ENCODE peak calls at places on chromosomes 12 and 14, in four cellular contexts. F, L, B and K are unnamed samples.

GRCh38 chr12:62966990-62967506 is 32.1 kb upstream of the PPM1H start:
- DNase-seq in L (no peak), F (no peak), B (no peak), K (no peak)

GRCh38 chr12:121224591-121224990 is 14.7 kb downstream of the P2RX4 start:
- DNase-seq in F (no peak), B (no peak), L (no peak), K (no peak)

GRCh38 chr12:118840399-118840798 is 140.9 kb upstream of the SRRM4 start:
- DNase-seq in F (no peak), B (no peak), L (no peak), K (no peak)

GRCh38 chr14:102085503-102085902 is 1.3 kb downstream of the HSP90AA1 start:
- DNase-seq in B (no peak), L (no peak), F (no peak), K (no peak)

GRCh38 chr14:33967138-33967537 is 16.3 kb upstream of the EGLN3 start:
- DNase-seq in B (no peak), L (no peak), F (no peak), K (no peak)

GRCh38 chr12:30795660-30796507 is 41.1 kb upstream of the CAPRIN2 start:
- DNase-seq in F (no peak), B (peak), L (peak), K (no peak)

GRCh38 chr14:20679907-20680306 is 4.5 kb upstream of the RNASE4 start:
- DNase-seq in B (no peak), L (peak), F (no peak), K (no peak)

GRCh38 chr12:56151672-56152131 is 685 bp upstream of the MYL6B start:
- DNase-seq in F (no peak), B (no peak), L (peak), K (no peak)

GRCh38 chr14:92962831-92963095 is 39.8 kb downstream of the CHGA start:
- DNase-seq in B (no peak), L (no peak), F (no peak), K (no peak)

GRCh38 chr12:104521731-104522130 is 65.0 kb downstream of the CHST11 start:
- DNase-seq in F (no peak), L (no peak), B (no peak), K (no peak)

GRCh38 chr12:106305376-106305775 is 2.8 kb downstream of the TCP11L2 start:
- DNase-seq in B (no peak), F (no peak), L (no peak), K (no peak)

DNA sequence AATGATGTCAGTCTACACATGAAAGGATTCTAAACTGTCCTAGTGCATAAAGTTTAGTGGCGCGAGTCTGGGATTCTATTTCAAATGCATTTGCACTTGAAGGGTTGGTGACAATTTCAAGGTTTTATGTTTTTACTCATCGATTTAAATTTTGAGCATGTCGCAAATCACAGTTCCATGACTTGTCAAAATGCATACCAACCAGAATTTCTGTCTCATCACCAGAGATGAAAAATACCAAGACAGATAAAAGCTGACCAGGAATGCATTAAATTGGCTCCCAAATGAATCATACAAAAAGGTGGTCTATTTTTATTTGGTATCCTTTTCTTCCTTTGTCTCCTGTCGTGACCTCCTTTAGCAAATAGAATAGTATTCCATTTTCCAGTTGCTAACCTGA is 25.2 kb downstream of the TMEM30B start:
- DNase-seq in F (no peak), B (no peak), L (no peak), K (no peak)
- TF ChIP-seq SPI1 in F (no peak), B (no peak), L (no peak), K (no peak)

GRCh38 chr14:58907803-58908202 is 270.0 kb downstream of the DACT1 start:
- DNase-seq in F (no peak), B (no peak), L (no peak), K (no peak)
- TF ChIP-seq SPI1 in F (no peak), B (no peak), L (no peak), K (no peak)

GRCh38 chr12:50845021-50845647 is 2.4 kb downstream of the TMPRSS12 start:
- DNase-seq in B (no peak), L (peak), F (no peak), K (no peak)
- TF ChIP-seq SPI1 in B (no peak), L (no peak), F (no peak), K (no peak)

DNA sequence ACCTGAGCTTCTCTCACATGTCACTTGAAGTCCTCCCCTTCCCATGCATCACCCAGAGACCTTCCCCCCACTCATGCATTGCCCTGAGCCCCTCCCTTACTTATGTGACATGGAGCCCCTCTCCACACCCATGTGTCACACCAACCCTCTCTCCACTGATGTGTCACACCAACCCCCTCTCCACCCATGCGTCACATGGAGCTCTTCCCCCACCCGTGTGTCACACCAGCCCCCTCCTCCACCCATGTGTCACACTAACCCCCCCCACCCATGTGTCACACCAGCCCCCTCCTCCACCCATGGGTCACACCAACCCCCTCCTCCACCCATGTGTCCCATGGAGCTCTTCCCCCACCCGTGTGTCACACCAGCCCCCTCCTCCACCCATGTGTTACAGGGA is 30.4 kb downstream of the RTL1 start:
- DNase-seq in B (no peak), L (peak), F (no peak), K (no peak)
- TF ChIP-seq SPI1 in B (no peak), L (no peak), F (no peak), K (no peak)

GRCh38 chr14:61611880-61612630 is 83.3 kb upstream of the HIF1A start:
- DNase-seq in L (no peak), F (no peak), B (no peak), K (no peak)
- TF ChIP-seq SPI1 in L (no peak), F (no peak), B (no peak), K (no peak)

GRCh38 chr12:131736807-131737484 is 26.1 kb downstream of the SFSWAP start:
- DNase-seq in L (no peak), F (no peak), B (no peak), K (no peak)
- TF ChIP-seq SPI1 in L (no peak), F (no peak), B (no peak), K (no peak)

DNA sequence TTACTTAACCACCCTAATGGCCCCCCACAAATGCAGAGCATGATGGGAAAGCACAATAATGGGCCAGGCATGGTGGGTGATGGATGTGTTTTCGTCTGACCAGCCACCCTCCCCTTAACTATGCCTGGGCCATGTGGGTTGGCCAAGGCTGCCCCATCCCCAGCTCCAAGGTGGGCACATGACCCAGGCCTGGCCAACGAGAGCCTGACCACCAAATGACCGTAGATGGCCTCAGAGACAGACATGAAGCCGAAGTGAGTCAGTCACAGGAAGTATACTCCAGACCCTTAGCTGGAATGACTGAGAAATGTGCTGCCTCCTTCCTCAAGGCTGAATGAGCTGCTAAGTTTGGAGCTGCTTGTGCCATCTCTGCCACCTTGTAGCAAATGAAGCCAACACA is 233.6 kb downstream of the BCL11B start:
- DNase-seq in F (no peak), B (no peak), L (no peak), K (peak)
- TF ChIP-seq SPI1 in F (no peak), B (no peak), L (no peak), K (peak)

GRCh38 chr14:65496178-65496993 is 83.9 kb downstream of the FUT8 start:
- DNase-seq in B (no peak), F (no peak), L (no peak), K (no peak)
- TF ChIP-seq SPI1 in B (no peak), F (no peak), L (no peak), K (no peak)

DNA sequence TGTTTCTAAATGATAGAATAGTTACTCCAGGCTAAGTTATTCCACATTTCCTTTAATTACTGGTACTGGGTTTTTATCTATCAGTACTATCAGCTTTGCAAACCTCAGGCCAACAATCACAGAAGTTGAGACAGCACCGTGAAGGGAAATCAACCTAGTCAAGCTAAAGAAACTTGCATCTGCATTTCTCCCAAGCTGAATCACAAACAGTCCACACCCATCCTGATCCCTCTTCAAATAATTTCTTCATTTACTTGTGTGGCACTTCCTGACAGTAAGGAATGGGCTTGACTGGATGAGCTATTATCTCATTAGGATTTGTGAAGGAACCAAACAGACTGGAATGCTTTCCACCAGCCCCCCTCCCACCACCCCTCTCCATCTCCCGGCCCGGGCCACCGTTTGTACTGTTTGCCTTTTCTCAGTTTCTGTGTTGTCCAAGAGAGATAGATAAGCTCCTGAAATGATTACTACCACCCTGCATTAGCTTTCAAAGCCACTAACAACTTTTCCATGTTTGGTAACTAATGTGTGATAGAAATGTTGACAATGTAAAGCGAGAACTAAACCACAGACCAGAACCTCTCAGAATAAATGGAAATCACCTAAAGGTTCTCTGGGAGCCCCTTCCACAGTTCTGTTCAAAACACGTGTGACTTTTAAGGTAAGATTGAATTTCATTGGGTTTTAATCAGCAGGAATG is 236.3 kb downstream of the SLC25A21 start:
- DNase-seq in L (no peak), F (no peak), B (no peak), K (no peak)
- TF ChIP-seq SPI1 in L (no peak), F (no peak), B (no peak), K (no peak)